ENCODE peak calls at places on chromosomes 1 and 21, in four cellular contexts. T is brain microvascular endothelial cell, Z is endodermal cell, G is astrocyte of the hippocampus. B is an unnamed sample.

GRCh38 chr21:31511258-31511657 is 148.2 kb upstream of the SOD1 start:
- DNase-seq in Z (no peak), T (no peak), G (no peak), B (no peak)

GRCh38 chr1:89022167-89022959 is at the start of gene GBP3:
- DNase-seq in G (peak), T (peak), Z (no peak), B (peak)

GRCh38 chr1:160129046-160129445 is 13.5 kb downstream of the ATP1A2 start:
- DNase-seq in T (no peak), Z (no peak), G (peak), B (peak)

GRCh38 chr1:41917835-41918449 is 780 bp downstream of the HIVEP3 start:
- DNase-seq in Z (peak), G (peak), T (no peak), B (peak)

GRCh38 chr21:34886554-34887385 is 162.3 kb downstream of the RUNX1 start:
- DNase-seq in Z (peak), G (peak), T (no peak), B (peak)

GRCh38 chr1:99963041-99963795 is 6.6 kb upstream of the SLC35A3 start:
- DNase-seq in Z (no peak), T (peak), G (peak), B (peak)

GRCh38 chr1:1432951-1433803 is 2.3 kb upstream of the VWA1 start:
- DNase-seq in Z (peak), T (no peak), G (peak), B (peak)

GRCh38 chr1:66261370-66261769 is 272.6 kb upstream of the SGIP1 start:
- DNase-seq in G (no peak), T (no peak), Z (no peak), B (no peak)

B was measured in Daoy.